ENCODE peak calls at places on chromosomes 4 and X, in eight cellular contexts. One of them, this sample, is unnamed.
A peak's percentile ranks its signal among the peaks of the same experiment; 100 is the strongest.

GRCh38 chr4:3869661-3870566 is 103.7 kb downstream of the ADRA2C start:
- DNase-seq in tibial artery: peak; percentile 41
- DNase-seq in A549: no peak
- DNase-seq in transverse colon: no peak
- DNase-seq in mammary epithelial cell: no peak
- DNase-seq in astrocyte of the spinal cord: no peak
- DNase-seq in heart right ventricle: no peak
- DNase-seq in GM13976: no peak
- DNase-seq in this sample: no peak

GRCh38 chrX:80513620-80514019 is 93.4 kb downstream of the TENT5D start:
- DNase-seq in heart right ventricle: no peak
- DNase-seq in astrocyte of the spinal cord: no peak
- DNase-seq in transverse colon: no peak
- DNase-seq in GM13976: no peak
- DNase-seq in mammary epithelial cell: no peak
- DNase-seq in tibial artery: no peak
- DNase-seq in A549: no peak
- DNase-seq in this sample: no peak

GRCh38 chr4:3291969-3292570 is 751 bp upstream of the RGS12 start:
- DNase-seq in mammary epithelial cell: peak; percentile 66
- DNase-seq in tibial artery: peak; percentile 85
- DNase-seq in heart right ventricle: peak; percentile 73
- DNase-seq in astrocyte of the spinal cord: peak; percentile 18
- DNase-seq in GM13976: no peak
- DNase-seq in transverse colon: peak; percentile 74
- DNase-seq in A549: peak; percentile 36
- DNase-seq in this sample: peak; percentile 80

GRCh38 chr4:110735691-110736090 is 112.8 kb upstream of the PITX2 start:
- DNase-seq in heart right ventricle: no peak
- DNase-seq in tibial artery: no peak
- DNase-seq in transverse colon: no peak
- DNase-seq in A549: no peak
- DNase-seq in GM13976: no peak
- DNase-seq in astrocyte of the spinal cord: no peak
- DNase-seq in mammary epithelial cell: no peak
- DNase-seq in this sample: peak; percentile 13

GRCh38 chrX:57900961-57901360 is 9.3 kb downstream of the ZXDA start:
- DNase-seq in heart right ventricle: no peak
- DNase-seq in transverse colon: no peak
- DNase-seq in astrocyte of the spinal cord: peak; percentile 18
- DNase-seq in A549: no peak
- DNase-seq in mammary epithelial cell: no peak
- DNase-seq in GM13976: no peak
- DNase-seq in tibial artery: no peak
- DNase-seq in this sample: no peak

GRCh38 chr4:165027762-165028402 is 3.9 kb upstream of the TRIM60 start:
- DNase-seq in A549: no peak
- DNase-seq in mammary epithelial cell: no peak
- DNase-seq in GM13976: no peak
- DNase-seq in transverse colon: no peak
- DNase-seq in astrocyte of the spinal cord: no peak
- DNase-seq in heart right ventricle: no peak
- DNase-seq in tibial artery: no peak
- DNase-seq in this sample: no peak

GRCh38 chrX:130091976-130092522 is 18.2 kb downstream of the ELF4 start:
- DNase-seq in transverse colon: peak; percentile 83
- DNase-seq in astrocyte of the spinal cord: no peak
- DNase-seq in GM13976: peak; percentile 87
- DNase-seq in A549: no peak
- DNase-seq in mammary epithelial cell: no peak
- DNase-seq in heart right ventricle: peak; percentile 33
- DNase-seq in tibial artery: no peak
- DNase-seq in this sample: peak; percentile 32

GRCh38 chr4:135434936-135435335 is 1233.3 kb upstream of the PABPC4L start:
- DNase-seq in GM13976: no peak
- DNase-seq in tibial artery: no peak
- DNase-seq in A549: no peak
- DNase-seq in mammary epithelial cell: peak; percentile 12
- DNase-seq in heart right ventricle: no peak
- DNase-seq in astrocyte of the spinal cord: no peak
- DNase-seq in transverse colon: no peak
- DNase-seq in this sample: peak; percentile 4

GRCh38 chrX:27863813-27864212 is 56.0 kb downstream of the MAGEB10 start:
- DNase-seq in astrocyte of the spinal cord: no peak
- DNase-seq in GM13976: no peak
- DNase-seq in transverse colon: no peak
- DNase-seq in mammary epithelial cell: no peak
- DNase-seq in A549: no peak
- DNase-seq in heart right ventricle: no peak
- DNase-seq in tibial artery: no peak
- DNase-seq in this sample: no peak

DNA sequence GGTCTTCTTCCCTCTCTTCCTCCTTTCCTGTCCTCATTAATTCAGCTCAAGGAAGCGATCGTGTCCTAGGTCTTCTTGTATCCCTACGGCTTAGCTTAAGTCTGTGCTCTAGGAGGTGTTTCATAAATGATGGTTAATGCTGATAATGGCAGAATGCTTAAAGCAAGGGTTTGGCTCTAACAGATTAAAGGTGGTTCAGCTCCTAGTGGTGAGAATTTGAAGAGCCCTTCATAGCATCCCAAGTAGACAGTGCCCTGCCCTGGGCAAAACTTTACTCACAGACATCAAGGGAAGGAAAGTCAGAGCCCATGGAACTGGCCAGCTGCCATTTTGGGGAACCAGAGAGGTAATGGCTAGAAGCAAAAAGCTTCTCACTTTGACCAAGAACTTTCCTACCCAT is 47.0 kb upstream of the PGRMC1 start:
- DNase-seq in heart right ventricle: no peak
- DNase-seq in astrocyte of the spinal cord: no peak
- DNase-seq in transverse colon: no peak
- DNase-seq in mammary epithelial cell: no peak
- DNase-seq in tibial artery: no peak
- DNase-seq in A549: no peak
- DNase-seq in GM13976: no peak
- DNase-seq in this sample: no peak
- TF ChIP-seq CTCF in heart right ventricle: no peak
- TF ChIP-seq CTCF in astrocyte of the spinal cord: no peak
- TF ChIP-seq CTCF in transverse colon: no peak
- TF ChIP-seq CTCF in mammary epithelial cell: no peak
- TF ChIP-seq CTCF in tibial artery: no peak
- TF ChIP-seq CTCF in A549: no peak
- TF ChIP-seq CTCF in GM13976: no peak
- TF ChIP-seq CTCF in this sample: no peak

GRCh38 chr4:152909901-152910300 is 26.2 kb upstream of the FHDC1 start:
- DNase-seq in heart right ventricle: no peak
- DNase-seq in astrocyte of the spinal cord: no peak
- DNase-seq in A549: no peak
- DNase-seq in mammary epithelial cell: no peak
- DNase-seq in tibial artery: no peak
- DNase-seq in transverse colon: no peak
- DNase-seq in GM13976: no peak
- DNase-seq in this sample: no peak
- TF ChIP-seq CTCF in heart right ventricle: no peak
- TF ChIP-seq CTCF in astrocyte of the spinal cord: no peak
- TF ChIP-seq CTCF in A549: no peak
- TF ChIP-seq CTCF in mammary epithelial cell: no peak
- TF ChIP-seq CTCF in tibial artery: no peak
- TF ChIP-seq CTCF in transverse colon: no peak
- TF ChIP-seq CTCF in GM13976: no peak
- TF ChIP-seq CTCF in this sample: no peak

GRCh38 chr4:177547985-177548384 is 105.7 kb upstream of the AGA start:
- DNase-seq in mammary epithelial cell: no peak
- DNase-seq in heart right ventricle: no peak
- DNase-seq in tibial artery: no peak
- DNase-seq in astrocyte of the spinal cord: no peak
- DNase-seq in GM13976: no peak
- DNase-seq in A549: no peak
- DNase-seq in transverse colon: no peak
- DNase-seq in this sample: no peak

DNA sequence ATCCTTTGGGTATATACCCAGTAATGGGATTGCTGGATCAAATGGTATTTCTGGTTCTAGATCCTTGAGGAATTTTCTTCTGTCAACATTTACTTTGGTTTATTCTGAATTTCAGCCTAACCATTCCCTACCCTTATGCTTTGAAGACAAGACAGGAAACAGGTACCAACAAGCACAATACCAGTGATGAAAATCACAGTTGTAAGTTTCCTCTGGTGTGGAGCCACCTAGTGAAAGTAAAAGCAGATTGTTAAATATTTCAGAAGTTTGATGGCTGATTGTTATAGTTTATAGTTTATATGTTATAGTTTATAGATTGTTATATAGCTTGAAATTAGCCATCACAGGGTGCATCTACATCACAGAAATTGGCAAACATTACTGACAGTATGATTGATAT is 104.5 kb upstream of the AGA start:
- DNase-seq in mammary epithelial cell: peak; percentile 24
- DNase-seq in tibial artery: no peak
- DNase-seq in GM13976: no peak
- DNase-seq in transverse colon: no peak
- DNase-seq in heart right ventricle: no peak
- DNase-seq in A549: no peak
- DNase-seq in astrocyte of the spinal cord: no peak
- DNase-seq in this sample: no peak
- TF ChIP-seq CTCF in mammary epithelial cell: peak; percentile 17
- TF ChIP-seq CTCF in tibial artery: no peak
- TF ChIP-seq CTCF in GM13976: no peak
- TF ChIP-seq CTCF in transverse colon: no peak
- TF ChIP-seq CTCF in heart right ventricle: no peak
- TF ChIP-seq CTCF in A549: no peak
- TF ChIP-seq CTCF in astrocyte of the spinal cord: peak; percentile 4
- TF ChIP-seq CTCF in this sample: no peak

DNA sequence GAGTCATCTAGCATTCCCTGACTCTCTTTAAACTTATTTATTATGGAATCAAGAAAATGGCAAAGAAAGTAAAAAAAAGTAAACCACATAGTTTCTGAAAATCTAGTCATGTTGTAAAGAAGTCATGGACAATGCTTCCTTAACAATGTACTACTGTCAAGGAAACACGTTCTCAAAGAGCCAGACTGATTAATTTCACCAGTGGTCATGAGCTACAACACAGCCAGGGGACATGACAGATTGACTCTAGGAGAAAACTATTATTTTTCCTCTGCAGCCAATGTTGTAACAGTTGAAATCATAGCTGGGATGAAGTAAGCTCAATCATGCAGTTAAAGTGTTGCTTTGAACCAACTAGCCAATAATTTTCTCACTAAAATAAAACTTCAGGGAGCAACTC is 109.2 kb downstream of the MAPK10 start:
- DNase-seq in astrocyte of the spinal cord: no peak
- DNase-seq in A549: no peak
- DNase-seq in transverse colon: no peak
- DNase-seq in heart right ventricle: no peak
- DNase-seq in mammary epithelial cell: no peak
- DNase-seq in GM13976: no peak
- DNase-seq in tibial artery: no peak
- DNase-seq in this sample: no peak
- TF ChIP-seq CTCF in astrocyte of the spinal cord: no peak
- TF ChIP-seq CTCF in A549: no peak
- TF ChIP-seq CTCF in transverse colon: no peak
- TF ChIP-seq CTCF in heart right ventricle: no peak
- TF ChIP-seq CTCF in mammary epithelial cell: no peak
- TF ChIP-seq CTCF in GM13976: no peak
- TF ChIP-seq CTCF in tibial artery: no peak
- TF ChIP-seq CTCF in this sample: no peak

GRCh38 chrX:110341189-110342035 is 17.2 kb upstream of the RTL9 start:
- DNase-seq in heart right ventricle: no peak
- DNase-seq in transverse colon: no peak
- DNase-seq in tibial artery: no peak
- DNase-seq in A549: no peak
- DNase-seq in mammary epithelial cell: peak; percentile 83
- DNase-seq in GM13976: peak; percentile 12
- DNase-seq in astrocyte of the spinal cord: peak; percentile 72
- DNase-seq in this sample: no peak

DNA sequence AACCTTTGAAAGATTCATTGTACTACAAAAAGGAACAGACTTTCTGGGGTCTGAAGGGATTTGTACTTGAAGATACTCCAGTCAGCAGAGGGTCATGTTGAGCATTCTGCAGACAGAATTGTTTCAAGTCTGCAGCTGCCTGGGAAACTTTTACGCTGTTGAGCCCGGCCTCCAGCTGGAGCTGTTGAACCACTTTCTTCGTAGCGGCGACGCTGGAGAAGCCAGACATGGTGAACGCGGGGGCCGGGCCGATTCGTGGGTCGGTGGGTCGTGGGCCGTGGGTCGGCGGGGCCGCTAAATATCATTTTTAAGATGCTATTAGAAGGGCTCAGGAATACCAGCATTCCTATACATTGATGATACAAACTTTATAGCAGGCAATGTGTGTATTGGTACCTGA is 12.0 kb upstream of the RTL9 start:
- DNase-seq in mammary epithelial cell: no peak
- DNase-seq in A549: no peak
- DNase-seq in tibial artery: no peak
- DNase-seq in transverse colon: no peak
- DNase-seq in GM13976: no peak
- DNase-seq in astrocyte of the spinal cord: no peak
- DNase-seq in heart right ventricle: no peak
- DNase-seq in this sample: no peak
- TF ChIP-seq CTCF in mammary epithelial cell: no peak
- TF ChIP-seq CTCF in A549: no peak
- TF ChIP-seq CTCF in tibial artery: no peak
- TF ChIP-seq CTCF in transverse colon: no peak
- TF ChIP-seq CTCF in GM13976: no peak
- TF ChIP-seq CTCF in astrocyte of the spinal cord: no peak
- TF ChIP-seq CTCF in heart right ventricle: peak; percentile 16
- TF ChIP-seq CTCF in this sample: no peak

DNA sequence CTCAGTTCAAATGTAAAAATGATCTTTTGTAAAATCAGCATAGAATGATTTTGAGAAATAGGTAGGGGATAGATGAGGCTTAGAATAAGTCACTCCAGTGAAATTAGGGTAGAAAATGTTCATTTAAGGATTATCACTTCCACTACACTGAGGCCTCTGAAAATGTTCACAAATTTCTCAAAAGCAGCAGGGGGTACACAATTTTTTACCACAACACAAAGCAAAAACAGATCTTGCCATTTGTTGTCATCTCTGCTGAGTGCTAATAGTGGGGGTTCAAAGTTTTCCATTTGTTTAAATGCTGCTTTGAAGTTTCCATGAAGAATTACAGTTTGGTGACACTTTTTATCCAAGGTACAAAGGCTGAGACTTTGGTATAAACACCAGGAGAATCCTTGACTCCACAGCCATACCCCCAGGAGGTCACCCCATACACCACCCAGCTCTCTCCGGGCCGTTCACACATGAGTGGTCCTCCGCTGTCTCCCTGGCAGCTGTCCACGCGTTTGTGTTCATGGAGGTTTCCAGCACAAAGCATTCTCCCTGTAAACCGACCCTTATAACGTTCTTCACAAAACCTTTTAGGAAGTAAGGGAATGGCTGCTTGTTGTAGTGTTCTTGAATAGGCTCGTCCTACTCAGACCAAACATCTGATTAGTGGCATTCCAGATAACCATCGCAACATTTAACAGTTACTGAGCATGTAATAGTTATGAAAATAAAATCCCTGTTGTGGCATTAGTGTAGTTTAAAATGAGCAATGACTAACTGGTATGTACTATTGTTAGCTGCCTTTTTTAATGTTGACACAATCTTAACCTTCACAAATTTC is 71.0 kb downstream of the PRSS12 start:
- DNase-seq in tibial artery: no peak
- DNase-seq in heart right ventricle: no peak
- DNase-seq in GM13976: no peak
- DNase-seq in transverse colon: no peak
- DNase-seq in astrocyte of the spinal cord: peak; percentile 67
- DNase-seq in A549: no peak
- DNase-seq in mammary epithelial cell: peak; percentile 51
- DNase-seq in this sample: peak; percentile 18
- TF ChIP-seq CTCF in tibial artery: no peak
- TF ChIP-seq CTCF in heart right ventricle: no peak
- TF ChIP-seq CTCF in GM13976: no peak
- TF ChIP-seq CTCF in transverse colon: no peak
- TF ChIP-seq CTCF in astrocyte of the spinal cord: no peak
- TF ChIP-seq CTCF in A549: no peak
- TF ChIP-seq CTCF in mammary epithelial cell: no peak
- TF ChIP-seq CTCF in this sample: no peak